ENCODE peak calls at places on chromosomes 11 and 22, in nine cellular contexts. U, K, Q, X, J, C, E, W and A are unnamed samples.

GRCh38 chr11:66013762-66014100 is 1.9 kb downstream of the CST6 start:
- DNase-seq in U (no peak), K (no peak), Q (no peak), X (no peak), J (no peak), C (no peak), E (no peak), W (no peak), A (no peak)

GRCh38 chr11:92425127-92425526 is 200.5 kb downstream of the FAT3 start:
- DNase-seq in U (no peak), K (no peak), Q (no peak), X (no peak), J (no peak), C (no peak), E (no peak), W (no peak), A (no peak)

GRCh38 chr22:25672685-25673084 is 69.3 kb upstream of the MYO18B start:
- DNase-seq in U (no peak), K (no peak), Q (no peak), X (no peak), J (no peak), C (no peak), E (peak; percentile 73), W (no peak), A (no peak)

GRCh38 chr11:123671534-123671933 is 17.1 kb upstream of the SCN3B start:
- DNase-seq in U (no peak), K (no peak), Q (no peak), X (no peak), J (no peak), C (no peak), E (no peak), W (peak; percentile 42), A (no peak)

GRCh38 chr11:7495997-7496545 is 10.8 kb downstream of the OLFML1 start:
- DNase-seq in U (no peak), K (no peak), Q (no peak), X (no peak), J (no peak), C (no peak), E (no peak), W (no peak), A (no peak)

GRCh38 chr11:12288934-12289666 is 88.3 kb upstream of the PARVA start:
- DNase-seq in U (no peak), K (no peak), Q (no peak), X (no peak), J (no peak), C (no peak), E (no peak), W (no peak), A (no peak)

GRCh38 chr11:61601512-61601911 is 20.6 kb upstream of the SYT7 start:
- DNase-seq in U (no peak), K (no peak), Q (no peak), X (no peak), J (no peak), C (no peak), E (no peak), W (no peak), A (no peak)

GRCh38 chr22:19042285-19043110 is 79.7 kb downstream of the DGCR2 start:
- DNase-seq in U (no peak), K (no peak), Q (no peak), X (no peak), J (peak; percentile 58), C (no peak), E (no peak), W (no peak), A (no peak)

GRCh38 chr11:112588252-112588668 is 327.6 kb upstream of the PLET1 start:
- DNase-seq in U (peak; percentile 76), K (peak; percentile 55), Q (peak; percentile 82), X (peak; percentile 8), J (no peak), C (peak; percentile 5), E (peak; percentile 87), W (peak; percentile 66), A (peak; percentile 91)

GRCh38 chr11:65330544-65330943 is 3.1 kb upstream of the DPF2 start:
- DNase-seq in U (no peak), K (no peak), Q (no peak), X (no peak), J (no peak), C (no peak), E (no peak), W (no peak), A (no peak)